ENCODE peak calls at places on chromosome 19, in seven cellular contexts. Y is endothelial cell, M is glutamatergic neuron, O is mucosa of descending colon, W is MM.1S, U is GM20000, A is AG09309. Z is an unnamed sample.

GRCh38 chr19:751501-752341 is 809 bp downstream of the MISP start:
- DNase-seq in Y (no peak), M (no peak), O (peak), W (no peak), U (no peak), A (peak), Z (no peak)

GRCh38 chr19:5030136-5030820 is 61.4 kb downstream of the KDM4B start:
- DNase-seq in Y (no peak), M (peak), O (no peak), W (no peak), U (no peak), A (no peak), Z (no peak)

GRCh38 chr19:10805758-10806247 is 30.2 kb downstream of the TMED1 start:
- DNase-seq in Y (no peak), M (peak), O (no peak), W (no peak), U (no peak), A (no peak), Z (no peak)

GRCh38 chr19:53945441-53945840 is 17.3 kb upstream of the CACNG8 start:
- DNase-seq in Y (peak), M (peak), O (no peak), W (no peak), U (no peak), A (no peak), Z (no peak)

GRCh38 chr19:17200408-17201079 is 14.6 kb upstream of the USE1 start:
- DNase-seq in Y (no peak), M (no peak), O (no peak), W (no peak), U (no peak), A (no peak), Z (no peak)

GRCh38 chr19:46574533-46574932 is 26.6 kb upstream of the CALM3 start:
- DNase-seq in Y (no peak), M (no peak), O (no peak), W (no peak), U (no peak), A (no peak), Z (no peak)

GRCh38 chr19:16777811-16778210 is 51.4 kb upstream of the SIN3B start:
- DNase-seq in Y (no peak), M (no peak), O (no peak), W (no peak), U (no peak), A (no peak), Z (no peak)

GRCh38 chr19:33294058-33294798 is 8.1 kb downstream of the CEBPA start:
- DNase-seq in Y (no peak), M (no peak), O (peak), W (no peak), U (no peak), A (no peak), Z (no peak)

GRCh38 chr19:30236006-30236405 is 136.2 kb upstream of the ZNF536 start:
- DNase-seq in Y (no peak), M (no peak), O (no peak), W (no peak), U (no peak), A (no peak), Z (no peak)

GRCh38 chr19:38004100-38004504 is 97.1 kb downstream of the SIPA1L3 start:
- DNase-seq in Y (no peak), M (no peak), O (no peak), W (no peak), U (no peak), A (no peak), Z (no peak)

GRCh38 chr19:51258761-51259160 is 7.9 kb downstream of the SIGLECL1 start:
- DNase-seq in Y (no peak), M (no peak), O (no peak), W (no peak), U (no peak), A (no peak), Z (no peak)

GRCh38 chr19:51258165-51258564 is 7.3 kb downstream of the SIGLECL1 start:
- DNase-seq in Y (no peak), M (no peak), O (no peak), W (no peak), U (no peak), A (no peak), Z (no peak)

GRCh38 chr19:51257471-51257870 is 6.6 kb downstream of the SIGLECL1 start:
- DNase-seq in Y (no peak), M (no peak), O (no peak), W (no peak), U (no peak), A (no peak), Z (no peak)

GRCh38 chr19:51256053-51256682 is 5.3 kb downstream of the SIGLECL1 start:
- DNase-seq in Y (no peak), M (no peak), O (no peak), W (no peak), U (no peak), A (no peak), Z (no peak)

GRCh38 chr19:51259348-51260245 is 8.7 kb downstream of the SIGLECL1 start:
- DNase-seq in Y (peak), M (peak), O (no peak), W (no peak), U (peak), A (no peak), Z (peak)
- TF ChIP-seq CTCF in Y (peak), M (peak), O (no peak), W (peak), U (peak), A (peak), Z (no peak)

DNA sequence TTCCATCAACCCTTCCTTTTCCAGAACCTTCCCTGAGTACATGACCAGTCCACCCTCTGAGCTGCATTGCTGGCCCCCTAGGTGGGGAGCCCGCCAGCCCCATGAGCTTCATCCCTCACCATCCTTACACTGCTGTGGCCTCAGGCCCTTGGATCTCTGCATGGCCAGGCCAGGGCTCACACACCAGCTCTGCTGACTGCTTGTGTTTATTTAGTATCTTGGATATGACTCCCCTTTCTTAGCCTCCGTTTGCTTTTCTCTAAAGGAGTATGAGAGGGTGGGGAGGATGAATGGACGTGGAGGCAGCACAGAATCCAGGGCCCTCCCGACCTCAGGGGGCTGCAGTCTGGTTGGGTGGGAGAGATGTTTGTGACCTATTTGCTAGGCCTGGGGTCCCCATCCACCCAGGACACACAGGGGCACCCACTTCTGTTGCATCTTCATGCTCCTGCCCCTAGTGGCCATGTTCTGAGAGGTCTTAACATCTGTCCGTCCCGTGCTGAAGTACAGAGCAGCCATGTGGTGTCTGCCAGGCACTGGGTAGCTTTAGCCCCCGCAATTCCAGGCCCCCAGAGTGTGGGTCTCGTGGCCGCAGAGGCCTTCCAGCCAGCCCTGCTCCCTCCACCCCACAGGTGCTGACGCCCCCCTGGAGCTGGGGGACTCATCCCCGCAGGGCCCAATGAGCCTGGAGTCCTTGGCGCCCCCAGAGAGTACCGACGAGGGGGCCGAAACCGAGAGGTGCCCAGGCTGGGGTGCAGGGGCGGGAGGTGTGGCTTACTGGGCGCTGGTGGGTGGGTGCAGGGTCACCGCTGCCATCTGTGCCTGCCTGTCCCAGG is 13.0 kb downstream of the ARHGEF1 start:
- DNase-seq in Y (no peak), M (peak), O (no peak), W (no peak), U (no peak), A (no peak), Z (no peak)
- TF ChIP-seq CTCF in Y (peak), M (peak), O (no peak), W (peak), U (no peak), A (peak), Z (no peak)

GRCh38 chr19:50512112-50512998 is 1.4 kb downstream of the ASPDH start:
- DNase-seq in Y (no peak), M (no peak), O (peak), W (no peak), U (peak), A (no peak), Z (peak)

GRCh38 chr19:50509366-50509765 is 1.6 kb downstream of the JOSD2 start:
- DNase-seq in Y (no peak), M (no peak), O (no peak), W (no peak), U (no peak), A (no peak), Z (no peak)

GRCh38 chr19:50510121-50510670 is 795 bp downstream of the JOSD2 start:
- DNase-seq in Y (no peak), M (peak), O (peak), W (no peak), U (no peak), A (no peak), Z (peak)

GRCh38 chr19:50510700-50511068 is 307 bp downstream of the JOSD2 start:
- DNase-seq in Y (no peak), M (no peak), O (no peak), W (no peak), U (no peak), A (no peak), Z (no peak)

DNA sequence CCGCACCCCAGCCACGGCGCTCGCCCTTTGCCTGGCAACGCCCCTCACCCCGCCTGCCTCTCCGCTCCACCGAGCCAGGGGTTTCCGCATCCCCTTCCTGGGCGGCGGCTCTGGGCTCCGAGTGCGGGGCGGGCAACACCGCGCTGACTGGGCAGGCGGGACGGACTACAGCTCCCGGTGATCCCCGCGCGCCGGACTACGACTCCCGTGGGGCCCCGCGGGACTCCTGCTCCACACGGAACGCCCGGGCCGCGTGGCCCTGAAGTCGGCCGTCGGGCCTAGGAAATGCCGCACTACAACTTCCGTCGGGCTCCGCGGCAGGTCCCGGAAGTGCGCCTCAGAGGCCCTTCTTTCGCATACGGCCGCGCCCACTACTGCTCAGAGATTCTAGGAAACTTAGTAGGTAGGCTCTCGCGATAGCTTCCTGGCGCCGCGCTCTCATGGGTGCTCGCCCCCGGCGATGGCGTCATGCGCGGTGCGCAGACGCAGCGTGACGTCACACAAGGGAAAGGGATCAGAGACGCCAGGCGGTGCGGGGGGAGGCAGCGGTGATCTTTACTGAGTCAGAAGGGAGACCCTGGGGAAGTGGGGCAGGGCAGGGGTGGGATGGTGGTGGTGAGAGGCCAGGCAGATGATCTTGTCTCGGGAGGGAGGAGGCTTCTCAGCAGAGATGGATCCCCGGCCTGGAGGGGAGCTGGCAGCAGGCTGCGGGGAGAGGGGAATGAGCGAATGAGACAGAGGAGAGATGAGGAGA is at the start of gene JOSD2:
- DNase-seq in Y (no peak), M (peak), O (peak), W (peak), U (peak), A (peak), Z (peak)
- TF ChIP-seq CTCF in Y (no peak), M (no peak), O (no peak), W (no peak), U (no peak), A (no peak), Z (no peak)

DNA sequence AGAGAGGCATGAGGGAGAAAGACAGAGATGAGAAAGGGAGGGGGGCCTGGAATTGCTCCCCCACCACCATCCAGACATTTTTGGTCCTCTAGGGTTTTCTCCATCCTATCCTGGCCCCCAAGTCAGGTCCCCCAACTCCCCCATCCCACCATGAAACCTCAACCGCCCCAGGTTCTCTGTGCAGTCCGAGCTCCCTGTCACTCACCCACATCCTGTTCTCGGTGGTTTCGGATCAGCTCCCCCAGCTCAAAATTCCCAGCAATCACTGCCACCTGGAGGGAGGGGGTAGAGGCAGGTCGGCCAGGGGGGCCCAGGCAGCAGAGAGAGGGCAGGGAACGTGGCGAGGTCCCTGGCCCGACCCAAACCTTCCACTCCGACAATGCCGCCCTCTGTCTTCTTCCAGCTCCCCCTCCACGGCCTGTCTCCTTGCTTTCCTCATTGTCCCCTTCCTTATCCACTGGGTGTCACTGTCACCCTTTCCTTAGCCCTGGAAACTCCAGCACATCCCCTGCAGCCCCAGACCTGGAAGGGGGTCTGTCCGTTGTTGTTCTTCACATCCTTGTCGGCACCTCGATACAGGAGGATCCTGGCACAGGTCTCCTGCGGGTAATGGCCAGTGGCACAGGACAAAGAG is 15.6 kb downstream of the SHANK1 start:
- DNase-seq in Y (no peak), M (peak), O (no peak), W (no peak), U (no peak), A (no peak), Z (no peak)
- TF ChIP-seq CTCF in Y (no peak), M (peak), O (no peak), W (no peak), U (no peak), A (no peak), Z (no peak)

DNA sequence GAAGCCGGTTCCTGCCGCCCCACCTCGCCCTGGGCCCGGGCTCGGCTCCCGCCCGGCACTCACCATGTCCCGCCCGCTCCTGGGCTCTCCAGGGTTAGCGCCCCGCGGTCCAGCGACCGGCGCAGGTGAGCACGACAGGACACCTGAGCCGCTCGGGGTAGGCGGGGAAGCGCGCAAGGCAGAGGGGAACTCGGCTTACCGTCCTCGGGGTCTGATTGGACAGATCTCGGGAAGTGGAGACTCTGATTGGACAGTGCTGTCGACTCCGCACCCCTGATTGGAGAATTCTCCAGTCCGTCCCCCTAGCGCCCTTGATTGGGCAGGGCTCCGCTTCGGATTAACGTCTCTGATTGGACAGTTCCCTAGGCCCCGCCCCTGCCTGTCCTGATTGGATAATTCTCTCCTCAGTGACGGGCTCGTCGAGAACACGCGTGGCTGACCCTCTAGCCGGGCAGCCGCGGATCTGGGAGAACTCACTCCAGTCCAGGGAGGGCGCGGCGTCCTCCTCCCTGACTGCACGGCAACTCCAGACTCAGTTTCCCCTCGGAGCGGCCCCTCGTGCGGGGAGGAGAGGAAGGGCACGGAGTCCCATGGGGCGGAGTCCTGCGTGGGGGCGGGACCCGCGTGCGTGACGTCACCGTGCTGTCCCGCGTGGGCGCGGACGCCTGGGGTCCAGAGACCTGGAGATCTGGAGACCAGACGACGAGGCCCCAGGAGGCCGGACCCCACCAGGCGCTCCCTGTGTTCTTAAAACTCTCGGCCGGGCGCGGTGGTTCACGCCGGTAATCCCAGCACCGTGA is at the start of gene ZNF77:
- DNase-seq in Y (peak), M (peak), O (peak), W (no peak), U (peak), A (peak), Z (peak)
- TF ChIP-seq CTCF in Y (no peak), M (peak), O (no peak), W (no peak), U (no peak), A (no peak), Z (peak)

GRCh38 chr19:13882841-13883240 is 5.9 kb downstream of the NANOS3 start:
- DNase-seq in Y (no peak), M (no peak), O (no peak), W (no peak), U (no peak), A (no peak), Z (no peak)
- TF ChIP-seq CTCF in Y (no peak), M (no peak), O (no peak), W (no peak), U (no peak), A (no peak), Z (no peak)

DNA sequence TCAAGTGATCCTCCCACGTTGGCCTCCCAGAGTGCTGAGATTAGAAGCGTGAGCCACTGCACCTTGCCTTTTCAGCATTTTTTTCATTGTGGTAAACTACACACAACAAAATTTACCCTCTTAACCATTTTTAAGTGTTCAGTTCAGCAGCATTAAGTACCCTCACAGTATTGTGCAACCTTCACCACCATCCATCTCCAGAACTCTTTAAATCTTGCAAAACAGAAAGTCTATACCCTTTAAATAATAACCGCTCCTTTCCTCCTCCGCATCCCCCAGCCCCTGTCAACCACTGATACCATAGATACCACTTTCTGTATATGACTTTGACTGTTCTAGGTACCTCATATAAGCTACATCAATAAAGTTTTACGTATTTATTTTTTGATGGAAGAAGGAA is 20.8 kb upstream of the CASP14 start:
- DNase-seq in Y (no peak), M (no peak), O (no peak), W (no peak), U (no peak), A (no peak), Z (no peak)
- TF ChIP-seq CTCF in Y (no peak), M (no peak), O (no peak), W (no peak), U (no peak), A (no peak), Z (no peak)

GRCh38 chr19:55467236-55468053 is 2.9 kb upstream of the C19orf85 start:
- DNase-seq in Y (peak), M (peak), O (peak), W (peak), U (peak), A (no peak), Z (peak)

GRCh38 chr19:55466246-55466614 is 1.7 kb upstream of the C19orf85 start:
- DNase-seq in Y (no peak), M (no peak), O (no peak), W (no peak), U (no peak), A (no peak), Z (no peak)

GRCh38 chr19:55471266-55471665 is 5.2 kb upstream of the ZNF628 start:
- DNase-seq in Y (no peak), M (no peak), O (no peak), W (no peak), U (no peak), A (no peak), Z (no peak)

GRCh38 chr19:55465460-55466245 is 1.1 kb upstream of the C19orf85 start:
- DNase-seq in Y (no peak), M (no peak), O (no peak), W (no peak), U (no peak), A (no peak), Z (no peak)

DNA sequence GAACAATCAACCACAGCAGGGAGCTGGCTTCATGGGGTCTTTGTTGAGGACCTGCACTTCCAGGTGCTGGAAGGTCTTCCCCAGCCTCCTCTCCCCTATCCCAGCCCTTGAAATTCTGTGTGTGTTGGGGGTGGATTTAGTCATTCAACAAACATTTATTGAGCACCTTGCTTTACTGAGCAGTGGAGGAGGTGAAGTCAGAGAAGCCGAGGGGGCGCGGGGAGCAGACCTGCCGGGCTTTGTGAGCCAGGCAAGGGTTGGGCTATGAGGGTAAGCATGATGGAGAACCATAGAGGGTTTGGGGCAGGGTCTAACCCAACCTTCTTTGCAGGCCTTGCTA is 3.5 kb upstream of the C19orf85 start:
- DNase-seq in Y (no peak), M (no peak), O (no peak), W (no peak), U (no peak), A (no peak), Z (no peak)
- TF ChIP-seq CTCF in Y (peak), M (peak), O (no peak), W (peak), U (no peak), A (no peak), Z (no peak)

Z was measured in tibial artery.